ENCODE peak calls at places on chromosomes 1 and 21, in seven cellular contexts. V, B, D, G, I, S and T are unnamed samples.

GRCh38 chr1:29121516-29121937 is 2.2 kb downstream of the TMEM200B start:
- DNase-seq in V (peak; percentile 84), B (no peak), D (no peak), G (no peak), I (no peak), S (no peak), T (no peak)

GRCh38 chr1:10696977-10697376 is 99.5 kb downstream of the CASZ1 start:
- DNase-seq in V (no peak), B (no peak), D (no peak), G (no peak), I (no peak), S (no peak), T (no peak)

GRCh38 chr21:44537930-44538911 is 1.8 kb downstream of the KRTAP10-1 start:
- DNase-seq in V (no peak), B (no peak), D (no peak), G (no peak), I (no peak), S (no peak), T (no peak)

GRCh38 chr1:117753652-117754051 is 147.8 kb downstream of the TENT5C start:
- DNase-seq in V (no peak), B (no peak), D (no peak), G (no peak), I (no peak), S (no peak), T (no peak)

GRCh38 chr1:113146242-113147072 is 73.5 kb downstream of the LRIG2 start:
- DNase-seq in V (peak; percentile 78), B (no peak), D (no peak), G (no peak), I (peak; percentile 59), S (peak; percentile 87), T (no peak)

GRCh38 chr1:84271452-84272273 is 29.8 kb upstream of the SAMD13 start:
- DNase-seq in V (no peak), B (no peak), D (no peak), G (peak; percentile 61), I (no peak), S (no peak), T (peak; percentile 26)

GRCh38 chr1:93814059-93814794 is 64.8 kb downstream of the DNTTIP2 start:
- DNase-seq in V (peak; percentile 61), B (no peak), D (peak; percentile 20), G (peak; percentile 40), I (peak; percentile 52), S (peak; percentile 79), T (peak; percentile 22)

GRCh38 chr1:204080163-204080903 is 7.4 kb downstream of the SOX13 start:
- DNase-seq in V (peak; percentile 47), B (peak; percentile 97), D (no peak), G (no peak), I (peak; percentile 68), S (peak; percentile 76), T (no peak)

GRCh38 chr1:202207292-202207691 is 13.7 kb downstream of the LGR6 start:
- DNase-seq in V (peak; percentile 89), B (no peak), D (no peak), G (no peak), I (no peak), S (no peak), T (no peak)

GRCh38 chr1:159900755-159901335 is 880 bp upstream of the CFAP45 start:
- DNase-seq in V (no peak), B (no peak), D (no peak), G (no peak), I (no peak), S (no peak), T (no peak)

GRCh38 chr1:44713321-44713781 is 17.6 kb downstream of the RNU5D-1 start:
- DNase-seq in V (no peak), B (no peak), D (no peak), G (no peak), I (no peak), S (no peak), T (no peak)

GRCh38 chr1:65911679-65912078 is 119.0 kb downstream of the PDE4B start:
- DNase-seq in V (no peak), B (no peak), D (no peak), G (no peak), I (peak; percentile 14), S (no peak), T (no peak)

GRCh38 chr1:52867060-52867845 is 24.7 kb downstream of the ZYG11A start:
- DNase-seq in V (no peak), B (no peak), D (peak; percentile 27), G (peak; percentile 67), I (no peak), S (no peak), T (peak; percentile 21)

GRCh38 chr1:2816786-2817185 is 15.3 kb upstream of the TTC34 start:
- DNase-seq in V (no peak), B (no peak), D (no peak), G (no peak), I (no peak), S (no peak), T (no peak)
- TF ChIP-seq TAF1 in V (no peak), B (no peak), D (no peak), G (no peak), I (no peak), S (no peak), T (no peak)

GRCh38 chr1:119544165-119544762 is 37.3 kb downstream of the HSD3B1 start:
- DNase-seq in V (peak; percentile 1), B (no peak), D (no peak), G (no peak), I (peak; percentile 23), S (no peak), T (no peak)
- TF ChIP-seq TAF1 in V (no peak), B (no peak), D (no peak), G (no peak), I (no peak), S (no peak), T (no peak)

DNA sequence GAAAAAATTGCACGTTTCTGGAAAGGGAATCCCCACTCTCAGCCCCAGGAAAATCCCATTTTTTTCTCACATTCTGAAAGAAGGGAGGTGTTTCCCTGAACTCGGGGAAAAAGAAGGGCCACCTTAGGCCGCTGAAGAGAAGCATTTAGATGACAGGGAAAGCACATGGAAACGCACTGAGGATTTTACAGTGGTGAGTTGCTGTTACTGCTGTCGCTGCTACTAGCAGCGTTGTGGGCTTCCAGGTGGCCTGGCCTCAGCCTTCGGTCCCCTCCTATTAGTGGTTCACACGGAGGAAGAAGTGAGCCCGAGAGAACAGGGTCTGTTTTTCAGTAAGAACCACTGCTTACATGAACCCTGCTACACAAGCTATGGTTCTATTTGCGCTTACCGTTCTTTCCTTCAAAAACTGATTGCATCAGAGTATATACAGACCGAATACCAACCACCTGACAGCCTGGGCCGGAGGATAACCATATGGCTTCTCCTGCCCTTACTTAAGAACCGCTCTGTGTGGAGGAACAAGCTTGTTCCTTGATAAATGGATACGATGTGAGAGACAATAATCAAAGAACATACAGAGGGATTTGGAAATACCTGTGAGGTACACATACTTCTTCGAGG is 986 bp upstream of the KCNT2 start:
- DNase-seq in V (peak; percentile 43), B (peak; percentile 13), D (no peak), G (no peak), I (no peak), S (peak; percentile 1), T (no peak)
- TF ChIP-seq TAF1 in V (no peak), B (no peak), D (no peak), G (no peak), I (no peak), S (no peak), T (no peak)

DNA sequence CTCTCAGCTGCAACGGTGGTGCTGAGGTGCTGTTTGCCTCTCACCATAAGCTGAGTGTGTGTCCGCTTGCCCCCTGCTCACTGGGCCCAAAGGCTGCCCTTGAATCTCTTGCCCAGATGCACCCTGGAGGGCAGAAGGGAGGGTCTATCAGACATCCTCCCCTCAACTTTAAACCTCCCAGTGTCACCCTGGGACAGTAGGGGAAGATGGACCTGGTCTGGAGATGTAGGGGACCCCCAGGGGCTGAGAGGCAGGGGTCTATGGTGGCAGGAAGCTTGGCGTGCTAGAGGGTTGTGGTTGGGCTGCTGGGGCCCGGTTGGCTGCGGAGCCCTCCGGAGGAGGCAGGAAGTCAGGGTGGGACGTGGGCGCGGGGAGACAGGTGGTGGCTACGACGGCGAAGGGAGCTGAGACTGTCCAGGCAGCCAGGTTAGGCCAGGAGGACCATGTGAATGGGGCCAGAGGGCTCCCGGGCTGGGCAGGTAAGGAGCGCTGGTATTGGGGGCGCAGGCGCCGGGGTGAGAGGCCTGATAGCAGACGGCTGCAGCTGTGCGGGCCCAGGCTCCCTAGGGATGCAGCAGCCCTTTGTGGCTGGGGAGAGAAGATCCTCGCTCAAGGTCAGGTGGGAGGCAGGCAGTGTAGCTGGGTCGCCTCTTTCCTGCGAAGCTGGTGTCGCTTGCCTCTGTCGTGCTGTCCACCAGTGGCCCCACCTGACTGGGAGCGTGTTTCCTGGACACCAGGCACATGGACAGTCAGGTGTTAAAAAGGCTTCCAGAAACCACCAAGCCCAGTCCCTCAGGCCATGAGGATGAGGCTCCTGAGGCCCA is at the start of gene LCK:
- DNase-seq in V (no peak), B (no peak), D (peak; percentile 64), G (no peak), I (no peak), S (no peak), T (no peak)
- TF ChIP-seq TAF1 in V (no peak), B (no peak), D (no peak), G (peak; percentile 40), I (no peak), S (peak; percentile 38), T (peak; percentile 57)

GRCh38 chr1:145967288-145967687 is 2.8 kb downstream of the POLR3GL start:
- DNase-seq in V (no peak), B (no peak), D (no peak), G (no peak), I (no peak), S (no peak), T (no peak)
- TF ChIP-seq TAF1 in V (no peak), B (no peak), D (no peak), G (no peak), I (no peak), S (no peak), T (no peak)

GRCh38 chr1:233707906-233708292 is 94.0 kb downstream of the KCNK1 start:
- DNase-seq in V (no peak), B (no peak), D (no peak), G (no peak), I (no peak), S (no peak), T (no peak)

GRCh38 chr1:233700338-233700737 is 86.4 kb downstream of the KCNK1 start:
- DNase-seq in V (no peak), B (no peak), D (no peak), G (no peak), I (no peak), S (no peak), T (no peak)

GRCh38 chr1:233704882-233705723 is 91.2 kb downstream of the KCNK1 start:
- DNase-seq in V (peak; percentile 39), B (no peak), D (no peak), G (no peak), I (no peak), S (no peak), T (no peak)

GRCh38 chr1:233707153-233707905 is 93.4 kb downstream of the KCNK1 start:
- DNase-seq in V (no peak), B (no peak), D (no peak), G (no peak), I (peak; percentile 80), S (no peak), T (no peak)

GRCh38 chr1:233704125-233704881 is 90.4 kb downstream of the KCNK1 start:
- DNase-seq in V (no peak), B (no peak), D (no peak), G (no peak), I (no peak), S (no peak), T (no peak)
- TF ChIP-seq TAF1 in V (no peak), B (no peak), D (no peak), G (no peak), I (no peak), S (no peak), T (no peak)